ENCODE peak calls at places on chromosomes 3 and 15, in eight cellular contexts. M is endothelial cell; D is putamen; J is activated T-cell treated with anti-CD3 and anti-CD28 coated beads for 1 hour; I is fibroblast of the aortic adventitia; O is iPS-NIHi11; C is GF-D8; K is activated CD8-positive, alpha-beta memory T cell treated with anti-CD3 and anti-CD28 coated beads, Interleukin-2, amount 50 U/mL, for 4 hours. H is an unnamed sample.

GRCh38 chr3:131561511-131561910 is 58.7 kb upstream of the MRPL3 start:
- DNase-seq in M (no peak), D (peak; percentile 78), J (no peak), I (peak; percentile 69), O (no peak), C (no peak), K (no peak), H (no peak)

GRCh38 chr15:48307586-48307985 is 23.6 kb upstream of the DUT start:
- DNase-seq in M (no peak), D (no peak), J (no peak), I (no peak), O (no peak), C (no peak), K (no peak), H (no peak)

GRCh38 chr15:69298697-69299441 is at the start of gene PAQR5:
- DNase-seq in M (peak; percentile 14), D (no peak), J (no peak), I (no peak), O (peak; percentile 91), C (no peak), K (no peak), H (no peak)

GRCh38 chr3:41853495-41853894 is 108.4 kb downstream of the ULK4 start:
- DNase-seq in M (no peak), D (no peak), J (no peak), I (peak; percentile 77), O (no peak), C (no peak), K (no peak), H (no peak)

GRCh38 chr3:179701176-179701827 is 48.5 kb downstream of the USP13 start:
- DNase-seq in M (no peak), D (no peak), J (no peak), I (no peak), O (no peak), C (no peak), K (no peak), H (no peak)

GRCh38 chr3:141366285-141367037 is 1.8 kb upstream of the ZBTB38 start:
- DNase-seq in M (no peak), D (no peak), J (no peak), I (peak; percentile 97), O (no peak), C (no peak), K (no peak), H (no peak)

GRCh38 chr3:114827495-114827894 is 319.6 kb downstream of the ZBTB20 start:
- DNase-seq in M (no peak), D (peak; percentile 72), J (no peak), I (peak; percentile 65), O (peak; percentile 47), C (peak; percentile 32), K (no peak), H (no peak)

GRCh38 chr3:147921044-147921443 is 511.9 kb downstream of the ZIC1 start:
- DNase-seq in M (no peak), D (no peak), J (no peak), I (peak; percentile 27), O (no peak), C (no peak), K (no peak), H (no peak)

GRCh38 chr3:134371542-134372324 is 2.5 kb downstream of the AMOTL2 start:
- DNase-seq in M (no peak), D (no peak), J (no peak), I (peak; percentile 64), O (no peak), C (no peak), K (no peak), H (no peak)

H was measured in activated B cell treated with CpG ODN at 0.5 μM for 24 hours.